ENCODE peak calls at places on chromosomes 12 and 14, in four cellular contexts. S is heart left ventricle; X is central memory CD8-positive, alpha-beta T cell; G is KG1. M is an unnamed sample.

GRCh38 chr14:91728616-91729183 is 3.2 kb downstream of the CATSPERB start:
- DNase-seq in S (no peak), X (no peak), G (no peak), M (no peak)

GRCh38 chr12:130761537-130762318 is 45.6 kb upstream of the RIMBP2 start:
- DNase-seq in S (peak; percentile 32), X (peak; percentile 36), G (no peak), M (peak; percentile 13)

GRCh38 chr12:96236221-96236822 is 42.1 kb downstream of the ELK3 start:
- DNase-seq in S (no peak), X (no peak), G (no peak), M (no peak)

GRCh38 chr14:104931323-104931770 is 6.7 kb downstream of the PLD4 start:
- DNase-seq in S (peak; percentile 11), X (no peak), G (no peak), M (no peak)

GRCh38 chr12:113098428-113099028 is 37.0 kb downstream of the RASAL1 start:
- DNase-seq in S (peak; percentile 69), X (peak; percentile 29), G (no peak), M (no peak)

GRCh38 chr14:71289536-71289935 is 382.3 kb downstream of the PCNX1 start:
- DNase-seq in S (no peak), X (no peak), G (no peak), M (no peak)

GRCh38 chr14:20618328-20618749 is 23.2 kb downstream of the OR6S1 start:
- DNase-seq in S (no peak), X (no peak), G (no peak), M (no peak)

GRCh38 chr12:62138527-62138926 is 121.7 kb upstream of the USP15 start:
- DNase-seq in S (no peak), X (no peak), G (no peak), M (no peak)

GRCh38 chr14:71166434-71166833 is 259.2 kb downstream of the PCNX1 start:
- DNase-seq in S (no peak), X (no peak), G (no peak), M (no peak)

GRCh38 chr12:116466536-116466935 is 92.6 kb upstream of the MAP1LC3B2 start:
- DNase-seq in S (no peak), X (no peak), G (no peak), M (no peak)

GRCh38 chr14:97106609-97107008 is 309.4 kb downstream of the VRK1 start:
- DNase-seq in S (no peak), X (no peak), G (no peak), M (no peak)

GRCh38 chr14:74936151-74936550 is 13.1 kb upstream of the RPS6KL1 start:
- DNase-seq in S (no peak), X (no peak), G (no peak), M (no peak)

GRCh38 chr12:41983394-41983793 is 161.3 kb downstream of the GXYLT1 start:
- DNase-seq in S (no peak), X (no peak), G (no peak), M (no peak)